ENCODE peak calls at places on chromosome 14, in nine cellular contexts. One of them, this sample, is unnamed.

GRCh38 chr14:98185036-98185435 is 1087.0 kb downstream of the BCL11B start:
- DNase-seq in activated T-helper 1 cell treated with anti-CD3 and anti-CD28 coated beads, Interleukin-12 subunit alpha, Interleukin-12 subunit beta, Interleukin-2, Interleukin-4 antibody, amounts not matched to agents 30 ng/mL and 10 ng/mL and 1 ng/mL, durations not matched to agents 14 hours and 24 hours and 36 hours: no peak
- DNase-seq in A549: no peak
- DNase-seq in stimulated activated CD4-positive, alpha-beta T cell treated with anti-CD3 and anti-CD28 coated beads, Interleukin-12 subunit alpha, Interleukin-12 subunit beta, amount 100 ng/mL, for 4 hours: no peak
- DNase-seq in frontal cortex: no peak
- DNase-seq in naive thymus-derived CD8-positive, alpha-beta T cell: no peak
- DNase-seq in GM12891: no peak
- DNase-seq in NCI-H446: no peak
- DNase-seq in LoVo: no peak
- DNase-seq in this sample: no peak

GRCh38 chr14:73289308-73289707 is 52.0 kb downstream of the PAPLN start:
- DNase-seq in activated T-helper 1 cell treated with anti-CD3 and anti-CD28 coated beads, Interleukin-12 subunit alpha, Interleukin-12 subunit beta, Interleukin-2, Interleukin-4 antibody, amounts not matched to agents 30 ng/mL and 10 ng/mL and 1 ng/mL, durations not matched to agents 14 hours and 24 hours and 36 hours: no peak
- DNase-seq in A549: no peak
- DNase-seq in stimulated activated CD4-positive, alpha-beta T cell treated with anti-CD3 and anti-CD28 coated beads, Interleukin-12 subunit alpha, Interleukin-12 subunit beta, amount 100 ng/mL, for 4 hours: no peak
- DNase-seq in frontal cortex: no peak
- DNase-seq in naive thymus-derived CD8-positive, alpha-beta T cell: no peak
- DNase-seq in GM12891: no peak
- DNase-seq in NCI-H446: no peak
- DNase-seq in LoVo: no peak
- DNase-seq in this sample: no peak

GRCh38 chr14:102389261-102389660 is 26.5 kb downstream of the TECPR2 start:
- DNase-seq in activated T-helper 1 cell treated with anti-CD3 and anti-CD28 coated beads, Interleukin-12 subunit alpha, Interleukin-12 subunit beta, Interleukin-2, Interleukin-4 antibody, amounts not matched to agents 30 ng/mL and 10 ng/mL and 1 ng/mL, durations not matched to agents 14 hours and 24 hours and 36 hours: no peak
- DNase-seq in A549: no peak
- DNase-seq in stimulated activated CD4-positive, alpha-beta T cell treated with anti-CD3 and anti-CD28 coated beads, Interleukin-12 subunit alpha, Interleukin-12 subunit beta, amount 100 ng/mL, for 4 hours: no peak
- DNase-seq in frontal cortex: no peak
- DNase-seq in naive thymus-derived CD8-positive, alpha-beta T cell: no peak
- DNase-seq in GM12891: no peak
- DNase-seq in NCI-H446: no peak
- DNase-seq in LoVo: no peak
- DNase-seq in this sample: no peak

GRCh38 chr14:96705422-96706092 is 91.6 kb upstream of the VRK1 start:
- DNase-seq in activated T-helper 1 cell treated with anti-CD3 and anti-CD28 coated beads, Interleukin-12 subunit alpha, Interleukin-12 subunit beta, Interleukin-2, Interleukin-4 antibody, amounts not matched to agents 30 ng/mL and 10 ng/mL and 1 ng/mL, durations not matched to agents 14 hours and 24 hours and 36 hours: no peak
- DNase-seq in A549: no peak
- DNase-seq in stimulated activated CD4-positive, alpha-beta T cell treated with anti-CD3 and anti-CD28 coated beads, Interleukin-12 subunit alpha, Interleukin-12 subunit beta, amount 100 ng/mL, for 4 hours: no peak
- DNase-seq in frontal cortex: no peak
- DNase-seq in naive thymus-derived CD8-positive, alpha-beta T cell: no peak
- DNase-seq in GM12891: no peak
- DNase-seq in NCI-H446: no peak
- DNase-seq in LoVo: no peak
- DNase-seq in this sample: no peak

GRCh38 chr14:37592288-37593274 is 2.5 kb downstream of the FOXA1 start:
- DNase-seq in activated T-helper 1 cell treated with anti-CD3 and anti-CD28 coated beads, Interleukin-12 subunit alpha, Interleukin-12 subunit beta, Interleukin-2, Interleukin-4 antibody, amounts not matched to agents 30 ng/mL and 10 ng/mL and 1 ng/mL, durations not matched to agents 14 hours and 24 hours and 36 hours: no peak
- DNase-seq in A549: peak; percentile 67
- DNase-seq in stimulated activated CD4-positive, alpha-beta T cell treated with anti-CD3 and anti-CD28 coated beads, Interleukin-12 subunit alpha, Interleukin-12 subunit beta, amount 100 ng/mL, for 4 hours: no peak
- DNase-seq in frontal cortex: no peak
- DNase-seq in naive thymus-derived CD8-positive, alpha-beta T cell: no peak
- DNase-seq in GM12891: no peak
- DNase-seq in NCI-H446: peak; percentile 35
- DNase-seq in LoVo: no peak
- DNase-seq in this sample: no peak

GRCh38 chr14:68471029-68471963 is 321.6 kb downstream of the ZFP36L1 start:
- DNase-seq in activated T-helper 1 cell treated with anti-CD3 and anti-CD28 coated beads, Interleukin-12 subunit alpha, Interleukin-12 subunit beta, Interleukin-2, Interleukin-4 antibody, amounts not matched to agents 30 ng/mL and 10 ng/mL and 1 ng/mL, durations not matched to agents 14 hours and 24 hours and 36 hours: no peak
- DNase-seq in A549: no peak
- DNase-seq in stimulated activated CD4-positive, alpha-beta T cell treated with anti-CD3 and anti-CD28 coated beads, Interleukin-12 subunit alpha, Interleukin-12 subunit beta, amount 100 ng/mL, for 4 hours: no peak
- DNase-seq in frontal cortex: no peak
- DNase-seq in naive thymus-derived CD8-positive, alpha-beta T cell: no peak
- DNase-seq in GM12891: no peak
- DNase-seq in NCI-H446: no peak
- DNase-seq in LoVo: no peak
- DNase-seq in this sample: no peak

GRCh38 chr14:97402279-97402678 is 605.1 kb downstream of the VRK1 start:
- DNase-seq in activated T-helper 1 cell treated with anti-CD3 and anti-CD28 coated beads, Interleukin-12 subunit alpha, Interleukin-12 subunit beta, Interleukin-2, Interleukin-4 antibody, amounts not matched to agents 30 ng/mL and 10 ng/mL and 1 ng/mL, durations not matched to agents 14 hours and 24 hours and 36 hours: no peak
- DNase-seq in A549: no peak
- DNase-seq in stimulated activated CD4-positive, alpha-beta T cell treated with anti-CD3 and anti-CD28 coated beads, Interleukin-12 subunit alpha, Interleukin-12 subunit beta, amount 100 ng/mL, for 4 hours: no peak
- DNase-seq in frontal cortex: no peak
- DNase-seq in naive thymus-derived CD8-positive, alpha-beta T cell: no peak
- DNase-seq in GM12891: no peak
- DNase-seq in NCI-H446: no peak
- DNase-seq in LoVo: peak; percentile 3
- DNase-seq in this sample: no peak

GRCh38 chr14:29123017-29123416 is 356.4 kb downstream of the FOXG1 start:
- DNase-seq in activated T-helper 1 cell treated with anti-CD3 and anti-CD28 coated beads, Interleukin-12 subunit alpha, Interleukin-12 subunit beta, Interleukin-2, Interleukin-4 antibody, amounts not matched to agents 30 ng/mL and 10 ng/mL and 1 ng/mL, durations not matched to agents 14 hours and 24 hours and 36 hours: no peak
- DNase-seq in A549: no peak
- DNase-seq in stimulated activated CD4-positive, alpha-beta T cell treated with anti-CD3 and anti-CD28 coated beads, Interleukin-12 subunit alpha, Interleukin-12 subunit beta, amount 100 ng/mL, for 4 hours: no peak
- DNase-seq in frontal cortex: no peak
- DNase-seq in naive thymus-derived CD8-positive, alpha-beta T cell: no peak
- DNase-seq in GM12891: no peak
- DNase-seq in NCI-H446: peak; percentile 57
- DNase-seq in LoVo: no peak
- DNase-seq in this sample: no peak

GRCh38 chr14:99132821-99133562 is 139.0 kb downstream of the BCL11B start:
- DNase-seq in activated T-helper 1 cell treated with anti-CD3 and anti-CD28 coated beads, Interleukin-12 subunit alpha, Interleukin-12 subunit beta, Interleukin-2, Interleukin-4 antibody, amounts not matched to agents 30 ng/mL and 10 ng/mL and 1 ng/mL, durations not matched to agents 14 hours and 24 hours and 36 hours: no peak
- DNase-seq in A549: no peak
- DNase-seq in stimulated activated CD4-positive, alpha-beta T cell treated with anti-CD3 and anti-CD28 coated beads, Interleukin-12 subunit alpha, Interleukin-12 subunit beta, amount 100 ng/mL, for 4 hours: no peak
- DNase-seq in frontal cortex: no peak
- DNase-seq in naive thymus-derived CD8-positive, alpha-beta T cell: no peak
- DNase-seq in GM12891: no peak
- DNase-seq in NCI-H446: no peak
- DNase-seq in LoVo: no peak
- DNase-seq in this sample: no peak

GRCh38 chr14:66045572-66046021 is 440.6 kb upstream of the CCDC196 start:
- DNase-seq in activated T-helper 1 cell treated with anti-CD3 and anti-CD28 coated beads, Interleukin-12 subunit alpha, Interleukin-12 subunit beta, Interleukin-2, Interleukin-4 antibody, amounts not matched to agents 30 ng/mL and 10 ng/mL and 1 ng/mL, durations not matched to agents 14 hours and 24 hours and 36 hours: no peak
- DNase-seq in A549: no peak
- DNase-seq in stimulated activated CD4-positive, alpha-beta T cell treated with anti-CD3 and anti-CD28 coated beads, Interleukin-12 subunit alpha, Interleukin-12 subunit beta, amount 100 ng/mL, for 4 hours: no peak
- DNase-seq in frontal cortex: no peak
- DNase-seq in naive thymus-derived CD8-positive, alpha-beta T cell: no peak
- DNase-seq in GM12891: no peak
- DNase-seq in NCI-H446: no peak
- DNase-seq in LoVo: no peak
- DNase-seq in this sample: no peak

This sample was measured in HepG2.